ENCODE peak calls at places on chromosomes 11 and 22, in seven cellular contexts. Z is body of pancreas, M is tibial nerve, I is A549, X is lower lobe of right lung, C is GM23248, T is RWPE2. E is an unnamed sample.

GRCh38 chr11:77082838-77083552 is 16.2 kb downstream of the CAPN5 start:
- DNase-seq in Z (peak; percentile 30), M (peak; percentile 16), I (no peak), X (peak; percentile 56), C (peak; percentile 82), T (peak; percentile 49), E (peak; percentile 46)

GRCh38 chr11:69726019-69726418 is 22.2 kb upstream of the FGF19 start:
- DNase-seq in Z (no peak), M (no peak), I (no peak), X (no peak), C (no peak), T (peak; percentile 25), E (no peak)

GRCh38 chr11:75328426-75329277 is 22.8 kb downstream of the ARRB1 start:
- DNase-seq in Z (peak; percentile 79), M (peak; percentile 53), I (peak; percentile 86), X (peak; percentile 86), C (peak; percentile 86), T (no peak), E (no peak)

GRCh38 chr11:130145975-130146776 is 13.4 kb upstream of the ST14 start:
- DNase-seq in Z (peak; percentile 73), M (no peak), I (peak; percentile 52), X (peak; percentile 84), C (peak; percentile 64), T (peak; percentile 94), E (no peak)

GRCh38 chr11:10892250-10892649 is 34.4 kb upstream of the ZBED5 start:
- DNase-seq in Z (no peak), M (no peak), I (no peak), X (no peak), C (no peak), T (no peak), E (no peak)

GRCh38 chr11:32210601-32211000 is 119.7 kb downstream of the RCN1 start:
- DNase-seq in Z (no peak), M (no peak), I (no peak), X (no peak), C (peak; percentile 92), T (no peak), E (no peak)

GRCh38 chr22:37464181-37464580 is 22.0 kb downstream of the MFNG start:
- DNase-seq in Z (no peak), M (no peak), I (no peak), X (no peak), C (no peak), T (no peak), E (no peak)

GRCh38 chr22:16824718-16825687 is at the start of gene XKR3:
- DNase-seq in Z (no peak), M (no peak), I (no peak), X (no peak), C (peak; percentile 77), T (no peak), E (no peak)

GRCh38 chr11:61679893-61680621 is at the start of gene DAGLA:
- DNase-seq in Z (peak; percentile 86), M (peak; percentile 57), I (peak; percentile 66), X (peak; percentile 82), C (peak; percentile 70), T (no peak), E (peak; percentile 52)

GRCh38 chr11:17683378-17684161 is 35.8 kb upstream of the MYOD1 start:
- DNase-seq in Z (no peak), M (no peak), I (no peak), X (no peak), C (peak; percentile 48), T (no peak), E (peak; percentile 58)

GRCh38 chr11:19379465-19379864 is 138.7 kb upstream of the E2F8 start:
- DNase-seq in Z (no peak), M (no peak), I (no peak), X (no peak), C (no peak), T (no peak), E (no peak)

GRCh38 chr22:20749453-20749852 is 24.5 kb upstream of the SERPIND1 start:
- DNase-seq in Z (no peak), M (no peak), I (no peak), X (peak; percentile 61), C (no peak), T (no peak), E (no peak)

GRCh38 chr11:10932976-10933375 is 75.1 kb upstream of the ZBED5 start:
- DNase-seq in Z (no peak), M (no peak), I (no peak), X (no peak), C (no peak), T (no peak), E (no peak)

GRCh38 chr22:19888131-19888746 is 33.6 kb upstream of the GNB1L start:
- DNase-seq in Z (no peak), M (no peak), I (no peak), X (peak; percentile 42), C (no peak), T (peak; percentile 42), E (no peak)

GRCh38 chr22:22045576-22046335 is 63.2 kb upstream of the TOP3B start:
- DNase-seq in Z (no peak), M (no peak), I (no peak), X (no peak), C (no peak), T (no peak), E (no peak)

GRCh38 chr22:23551385-23551784 is 28.7 kb downstream of the IGLL1 start:
- DNase-seq in Z (no peak), M (no peak), I (no peak), X (no peak), C (no peak), T (no peak), E (no peak)

GRCh38 chr11:10325398-10326079 is 20.7 kb downstream of the ADM start:
- DNase-seq in Z (no peak), M (no peak), I (no peak), X (no peak), C (peak; percentile 86), T (no peak), E (no peak)

GRCh38 chr11:120327311-120327710 is 2.2 kb downstream of the TLCD5 start:
- DNase-seq in Z (no peak), M (no peak), I (no peak), X (no peak), C (no peak), T (no peak), E (no peak)

GRCh38 chr11:57111646-57112045 is 70.1 kb upstream of the LRRC55 start:
- DNase-seq in Z (no peak), M (no peak), I (no peak), X (no peak), C (no peak), T (no peak), E (no peak)

GRCh38 chr22:42785706-42786499 is 65.2 kb upstream of the A4GALT start:
- DNase-seq in Z (no peak), M (no peak), I (no peak), X (no peak), C (no peak), T (no peak), E (no peak)

GRCh38 chr22:42777126-42777525 is 56.5 kb upstream of the A4GALT start:
- DNase-seq in Z (no peak), M (no peak), I (no peak), X (no peak), C (no peak), T (no peak), E (no peak)

DNA sequence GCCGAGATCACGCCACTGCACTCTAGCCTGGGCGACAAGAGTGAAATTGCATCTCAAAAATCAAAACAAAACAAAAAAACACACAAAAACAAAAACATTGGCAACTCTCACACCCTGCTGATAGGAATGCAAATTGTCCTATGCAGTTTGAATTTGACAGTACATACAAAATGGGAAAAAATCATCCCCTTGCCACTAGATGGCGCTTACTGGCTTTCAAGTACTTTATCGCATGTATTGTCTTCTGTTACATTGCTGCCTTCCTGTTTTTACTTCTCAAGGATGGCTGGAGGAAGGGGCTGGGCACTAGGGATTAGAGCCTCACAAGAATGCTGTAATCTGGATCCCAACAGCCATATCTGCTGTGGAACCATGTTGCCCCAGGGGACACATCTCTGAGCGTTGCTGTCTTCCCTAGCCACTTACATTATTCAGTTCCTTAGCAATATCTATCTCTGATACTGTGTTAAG is 59.4 kb upstream of the A4GALT start:
- DNase-seq in Z (peak; percentile 60), M (no peak), I (peak; percentile 45), X (no peak), C (peak; percentile 84), T (no peak), E (peak; percentile 72)
- H3K4me1 ChIP-seq in Z (no peaks in the 10 kb centered on the region), M (no peaks in the 10 kb centered on the region), I (no peaks in the 10 kb centered on the region), X (peaks cover 5% of the 10 kb centered on the region), C (no peaks in the 10 kb centered on the region), T (no peaks in the 10 kb centered on the region), E (no peaks in the 10 kb centered on the region)

GRCh38 chr11:119320593-119321524 is 3.9 kb upstream of the MCAM start:
- DNase-seq in Z (peak; percentile 38), M (no peak), I (no peak), X (peak; percentile 64), C (peak; percentile 70), T (no peak), E (no peak)
- H3K4me1 ChIP-seq in Z (peaks cover 40% of the 10 kb centered on the region), M (no peaks in the 10 kb centered on the region), I (peaks cover 35% of the 10 kb centered on the region), X (peaks cover 69% of the 10 kb centered on the region), C (peaks cover 35% of the 10 kb centered on the region), T (peaks cover 13% of the 10 kb centered on the region), E (peaks cover 30% of the 10 kb centered on the region)

DNA sequence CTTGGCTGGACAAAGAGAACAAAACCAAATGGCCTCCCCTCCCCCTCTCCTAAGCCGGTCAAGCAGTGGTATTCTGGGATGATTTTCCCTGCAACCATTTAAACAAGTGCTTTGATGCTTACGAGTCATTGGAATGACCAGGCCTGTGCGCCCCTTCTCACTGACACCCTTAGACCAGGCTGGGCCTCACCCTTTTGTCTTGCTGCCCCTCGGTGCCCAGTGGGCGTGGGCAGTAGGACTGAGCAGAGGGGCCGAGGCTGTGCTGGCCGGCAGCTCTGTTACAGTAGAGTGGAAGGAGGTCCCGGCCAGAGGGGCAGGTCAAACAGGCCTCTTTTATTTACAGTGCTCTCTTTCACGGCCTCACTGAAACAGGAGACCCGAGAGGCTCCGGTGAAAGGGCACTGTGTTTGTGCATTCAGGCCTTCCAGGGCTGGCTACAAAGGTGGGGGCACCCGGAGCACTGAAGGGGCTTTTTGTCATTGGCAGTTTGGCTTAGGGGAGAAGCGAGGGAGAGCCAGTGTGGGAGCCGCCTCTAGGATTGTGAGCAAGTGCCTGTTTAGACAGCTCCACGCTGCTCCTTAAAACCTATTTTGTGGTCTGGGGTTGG is 32.4 kb downstream of the ZBTB16 start:
- DNase-seq in Z (no peak), M (no peak), I (no peak), X (no peak), C (no peak), T (no peak), E (no peak)
- H3K4me1 ChIP-seq in Z (peaks cover 98% of the 10 kb centered on the region), M (no peaks in the 10 kb centered on the region), I (no peaks in the 10 kb centered on the region), X (peaks cover 84% of the 10 kb centered on the region), C (no peaks in the 10 kb centered on the region), T (peaks cover 5% of the 10 kb centered on the region), E (peaks cover 98% of the 10 kb centered on the region)

GRCh38 chr11:35045219-35045819 is 93.7 kb upstream of the CD44 start:
- DNase-seq in Z (peak; percentile 44), M (no peak), I (no peak), X (no peak), C (no peak), T (no peak), E (no peak)

GRCh38 chr11:35046606-35047005 is 92.4 kb upstream of the CD44 start:
- DNase-seq in Z (no peak), M (no peak), I (no peak), X (no peak), C (no peak), T (no peak), E (no peak)

GRCh38 chr11:35047179-35047578 is 91.8 kb upstream of the CD44 start:
- DNase-seq in Z (no peak), M (no peak), I (no peak), X (no peak), C (no peak), T (no peak), E (no peak)

GRCh38 chr11:35050596-35050995 is 88.4 kb upstream of the CD44 start:
- DNase-seq in Z (no peak), M (no peak), I (no peak), X (no peak), C (no peak), T (no peak), E (no peak)

GRCh38 chr11:35049906-35050531 is 89.0 kb upstream of the CD44 start:
- DNase-seq in Z (no peak), M (no peak), I (no peak), X (no peak), C (no peak), T (no peak), E (no peak)
- H3K4me1 ChIP-seq in Z (peaks cover 11% of the 10 kb centered on the region), M (no peaks in the 10 kb centered on the region), I (peaks cover 9% of the 10 kb centered on the region), X (peaks cover 29% of the 10 kb centered on the region), C (no peaks in the 10 kb centered on the region), T (no peaks in the 10 kb centered on the region), E (no peaks in the 10 kb centered on the region)